ENCODE peak calls at places on chromosomes 3 and 15, in four cellular contexts. One of them, this sample, is unnamed.

GRCh38 chr15:44813231-44813630 is 76.9 kb downstream of the TRIM69 start:
- DNase-seq in vagina: no peak
- DNase-seq in breast epithelium: no peak
- DNase-seq in GM23338: no peak
- DNase-seq in this sample: no peak

GRCh38 chr15:94286581-94286980 is 55.2 kb downstream of the MCTP2 start:
- DNase-seq in breast epithelium: no peak
- DNase-seq in vagina: no peak
- DNase-seq in GM23338: no peak
- DNase-seq in this sample: no peak

GRCh38 chr3:159732172-159733111 is 256.2 kb upstream of the IL12A start:
- DNase-seq in breast epithelium: peak
- DNase-seq in GM23338: peak
- DNase-seq in vagina: no peak
- DNase-seq in this sample: no peak

GRCh38 chr3:38138347-38139190 is at the start of gene MYD88:
- DNase-seq in breast epithelium: peak
- DNase-seq in vagina: peak
- DNase-seq in GM23338: peak
- DNase-seq in this sample: peak

GRCh38 chr15:38144921-38145320 is 107.7 kb upstream of the SPRED1 start:
- DNase-seq in breast epithelium: no peak
- DNase-seq in vagina: no peak
- DNase-seq in GM23338: no peak
- DNase-seq in this sample: no peak

GRCh38 chr15:101310508-101310907 is 15.5 kb upstream of the SNRPA1 start:
- DNase-seq in breast epithelium: no peak
- DNase-seq in GM23338: no peak
- DNase-seq in vagina: no peak
- DNase-seq in this sample: no peak

GRCh38 chr15:72790302-72790955 is 6.9 kb upstream of the ADPGK start:
- DNase-seq in vagina: no peak
- DNase-seq in breast epithelium: no peak
- DNase-seq in GM23338: no peak
- DNase-seq in this sample: no peak

GRCh38 chr3:69209413-69209812 is 87.0 kb upstream of the LMOD3 start:
- DNase-seq in GM23338: no peak
- DNase-seq in vagina: no peak
- DNase-seq in breast epithelium: no peak
- DNase-seq in this sample: no peak

GRCh38 chr3:4751057-4752051 is 227.9 kb upstream of the BHLHE40 start:
- DNase-seq in vagina: no peak
- DNase-seq in GM23338: no peak
- DNase-seq in breast epithelium: no peak
- DNase-seq in this sample: no peak

GRCh38 chr3:58215317-58216025 is 4.7 kb upstream of the DNASE1L3 start:
- DNase-seq in vagina: no peak
- DNase-seq in breast epithelium: no peak
- DNase-seq in GM23338: no peak
- DNase-seq in this sample: no peak

GRCh38 chr15:89067751-89068150 is 20.5 kb upstream of the ABHD2 start:
- DNase-seq in vagina: no peak
- DNase-seq in GM23338: no peak
- DNase-seq in breast epithelium: no peak
- DNase-seq in this sample: no peak

GRCh38 chr15:43625086-43625485 is 6.5 kb upstream of the STRC start:
- DNase-seq in breast epithelium: no peak
- DNase-seq in GM23338: no peak
- DNase-seq in vagina: no peak
- DNase-seq in this sample: no peak

GRCh38 chr3:172658344-172659245 is 52.3 kb downstream of the NCEH1 start:
- DNase-seq in breast epithelium: no peak
- DNase-seq in GM23338: no peak
- DNase-seq in vagina: no peak
- DNase-seq in this sample: no peak

GRCh38 chr3:125211523-125212095 is 939 bp downstream of the SLC12A8 start:
- DNase-seq in GM23338: no peak
- DNase-seq in breast epithelium: no peak
- DNase-seq in vagina: no peak
- DNase-seq in this sample: no peak

GRCh38 chr3:140546649-140547048 is 131.2 kb upstream of the TRIM42 start:
- DNase-seq in breast epithelium: no peak
- DNase-seq in vagina: no peak
- DNase-seq in GM23338: peak
- DNase-seq in this sample: no peak

GRCh38 chr3:136149569-136150136 is 46.5 kb downstream of the MSL2 start:
- DNase-seq in GM23338: no peak
- DNase-seq in breast epithelium: no peak
- DNase-seq in vagina: no peak
- DNase-seq in this sample: no peak

GRCh38 chr3:46500631-46501377 is 3.0 kb downstream of the RTP3 start:
- DNase-seq in GM23338: no peak
- DNase-seq in breast epithelium: no peak
- DNase-seq in vagina: no peak
- DNase-seq in this sample: no peak

GRCh38 chr15:29656636-29657475 is 165.4 kb downstream of the TJP1 start:
- DNase-seq in vagina: no peak
- DNase-seq in GM23338: peak
- DNase-seq in breast epithelium: no peak
- DNase-seq in this sample: no peak

GRCh38 chr3:193851416-193851815 is 258.4 kb downstream of the OPA1 start:
- DNase-seq in breast epithelium: no peak
- DNase-seq in GM23338: no peak
- DNase-seq in vagina: no peak
- DNase-seq in this sample: no peak

GRCh38 chr15:80779658-80780415 is 667 bp downstream of the CEMIP start:
- DNase-seq in GM23338: peak
- DNase-seq in vagina: no peak
- DNase-seq in breast epithelium: no peak
- DNase-seq in this sample: no peak

GRCh38 chr3:149657796-149658443 is at the start of gene WWTR1:
- DNase-seq in GM23338: peak
- DNase-seq in vagina: no peak
- DNase-seq in breast epithelium: peak
- DNase-seq in this sample: peak

GRCh38 chr3:149657458-149657795 is 398 bp downstream of the WWTR1 start:
- DNase-seq in vagina: no peak
- DNase-seq in breast epithelium: peak
- DNase-seq in GM23338: peak
- DNase-seq in this sample: no peak

GRCh38 chr3:149659173-149659468 is 1.3 kb upstream of the WWTR1 start:
- DNase-seq in breast epithelium: peak
- DNase-seq in vagina: no peak
- DNase-seq in GM23338: no peak
- DNase-seq in this sample: peak

GRCh38 chr3:149660462-149660861 is 2.6 kb upstream of the WWTR1 start:
- DNase-seq in breast epithelium: no peak
- DNase-seq in GM23338: no peak
- DNase-seq in vagina: no peak
- DNase-seq in this sample: no peak

GRCh38 chr3:149658444-149659172 is 783 bp upstream of the WWTR1 start:
- DNase-seq in GM23338: peak
- DNase-seq in vagina: no peak
- DNase-seq in breast epithelium: peak
- DNase-seq in this sample: peak
- TF ChIP-seq POLR2AphosphoS5 in GM23338: no peak
- TF ChIP-seq POLR2AphosphoS5 in vagina: peak
- TF ChIP-seq POLR2AphosphoS5 in breast epithelium: no peak
- TF ChIP-seq POLR2AphosphoS5 in this sample: peak

GRCh38 chr3:157754415-157754814 is 251.2 kb upstream of the VEPH1 start:
- DNase-seq in GM23338: peak
- DNase-seq in breast epithelium: no peak
- DNase-seq in vagina: no peak
- DNase-seq in this sample: no peak
- TF ChIP-seq POLR2AphosphoS5 in GM23338: no peak
- TF ChIP-seq POLR2AphosphoS5 in breast epithelium: no peak
- TF ChIP-seq POLR2AphosphoS5 in vagina: no peak
- TF ChIP-seq POLR2AphosphoS5 in this sample: no peak

DNA sequence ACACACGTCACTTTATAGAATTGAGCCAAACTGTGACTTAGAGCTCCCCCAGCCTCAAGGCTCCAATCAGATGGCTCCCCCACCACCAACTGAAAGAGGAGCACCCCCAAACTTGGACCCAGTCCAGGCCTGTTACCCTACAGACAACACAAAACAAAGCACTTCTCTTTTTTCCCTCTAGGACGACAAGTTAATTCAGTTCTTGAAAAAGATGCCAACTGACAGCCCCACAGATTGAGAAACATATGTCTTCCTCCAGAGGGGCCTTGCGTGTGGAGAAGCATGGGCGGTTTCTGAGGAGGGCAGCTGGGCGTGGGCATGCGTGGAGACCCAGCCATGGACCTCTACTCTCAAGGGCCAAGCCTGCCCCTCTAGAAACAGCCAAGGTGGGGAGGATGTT is 229.5 kb downstream of the SHQ1 start:
- DNase-seq in breast epithelium: no peak
- DNase-seq in GM23338: no peak
- DNase-seq in vagina: no peak
- DNase-seq in this sample: no peak
- TF ChIP-seq POLR2AphosphoS5 in breast epithelium: no peak
- TF ChIP-seq POLR2AphosphoS5 in GM23338: no peak
- TF ChIP-seq POLR2AphosphoS5 in vagina: no peak
- TF ChIP-seq POLR2AphosphoS5 in this sample: no peak

GRCh38 chr3:144167634-144168033 is 196.0 kb downstream of the DIPK2A start:
- DNase-seq in vagina: no peak
- DNase-seq in GM23338: no peak
- DNase-seq in breast epithelium: no peak
- DNase-seq in this sample: no peak

GRCh38 chr3:144160627-144161026 is 189.0 kb downstream of the DIPK2A start:
- DNase-seq in breast epithelium: no peak
- DNase-seq in GM23338: no peak
- DNase-seq in vagina: no peak
- DNase-seq in this sample: no peak

GRCh38 chr3:144164352-144164751 is 192.7 kb downstream of the DIPK2A start:
- DNase-seq in GM23338: no peak
- DNase-seq in breast epithelium: no peak
- DNase-seq in vagina: no peak
- DNase-seq in this sample: no peak

DNA sequence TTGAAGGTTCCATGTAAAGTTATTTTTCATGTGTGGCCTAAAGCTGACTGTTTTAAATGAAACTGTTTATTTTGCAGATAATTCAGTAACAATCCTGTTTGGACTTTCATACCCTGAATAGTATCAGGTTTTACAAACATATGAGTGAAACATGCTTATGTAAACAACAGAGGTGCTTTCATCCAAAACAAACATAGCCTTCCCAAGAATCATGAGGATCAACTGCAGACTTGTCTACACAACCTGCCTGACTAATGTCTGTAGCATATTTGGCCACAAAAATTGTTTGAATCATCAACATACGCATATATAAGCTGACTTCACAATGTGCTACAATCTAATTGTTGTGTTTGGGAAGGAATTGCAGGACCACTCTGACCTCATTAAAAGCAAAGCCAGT is 190.4 kb downstream of the DIPK2A start:
- DNase-seq in vagina: no peak
- DNase-seq in breast epithelium: no peak
- DNase-seq in GM23338: no peak
- DNase-seq in this sample: no peak
- TF ChIP-seq POLR2AphosphoS5 in vagina: peak
- TF ChIP-seq POLR2AphosphoS5 in breast epithelium: no peak
- TF ChIP-seq POLR2AphosphoS5 in GM23338: no peak
- TF ChIP-seq POLR2AphosphoS5 in this sample: no peak

DNA sequence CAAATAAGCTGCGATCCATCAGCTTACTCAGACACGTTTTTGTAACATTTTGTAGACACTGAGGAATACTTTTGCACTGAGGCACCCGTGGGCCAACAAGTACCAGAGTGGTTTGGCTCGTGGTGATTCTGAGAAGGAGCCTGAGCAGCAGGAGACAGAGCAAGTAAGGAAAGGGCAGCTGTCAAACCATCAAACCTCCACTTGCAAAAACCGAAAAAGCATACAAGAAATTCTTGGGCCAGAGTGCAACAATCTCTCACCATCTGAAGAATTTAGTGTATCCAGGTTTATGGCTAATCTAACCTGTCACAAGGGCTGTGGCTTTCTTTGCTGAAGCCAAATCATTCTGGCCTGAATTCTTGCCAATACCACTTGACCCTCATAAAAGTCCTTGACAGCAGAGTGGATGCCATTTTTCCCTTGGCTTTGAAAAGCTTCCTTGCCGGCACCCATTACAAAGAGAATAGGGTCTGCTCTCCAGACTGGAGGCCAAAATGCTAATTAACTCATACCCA is 56.7 kb downstream of the MYO1E start:
- DNase-seq in vagina: no peak
- DNase-seq in GM23338: no peak
- DNase-seq in breast epithelium: no peak
- DNase-seq in this sample: no peak
- TF ChIP-seq POLR2AphosphoS5 in vagina: no peak
- TF ChIP-seq POLR2AphosphoS5 in GM23338: no peak
- TF ChIP-seq POLR2AphosphoS5 in breast epithelium: no peak
- TF ChIP-seq POLR2AphosphoS5 in this sample: no peak

This sample was measured in sigmoid colon.